ENCODE peak calls at places on chromosomes 16 and 17, in four cellular contexts. T is COLO829, N is fibroblast of villous mesenchyme, P is astrocyte. M is an unnamed sample.

GRCh38 chr17:39836117-39836516 is 28.0 kb downstream of the IKZF3 start:
- DNase-seq in T (no peak), N (no peak), P (no peak), M (no peak)

GRCh38 chr16:16083421-16084156 is 134.2 kb downstream of the ABCC1 start:
- DNase-seq in T (peak; percentile 24), N (no peak), P (no peak), M (peak; percentile 32)

GRCh38 chr16:57601801-57602478 is 26.5 kb upstream of the ADGRG1 start:
- DNase-seq in T (no peak), N (no peak), P (peak; percentile 27), M (no peak)

GRCh38 chr16:23385441-23385840 is 67.5 kb downstream of the COG7 start:
- DNase-seq in T (no peak), N (no peak), P (no peak), M (no peak)

GRCh38 chr16:85483424-85483823 is 129.7 kb upstream of the GSE1 start:
- DNase-seq in T (no peak), N (no peak), P (no peak), M (no peak)

GRCh38 chr17:82599674-82600661 is 48.3 kb downstream of the WDR45B start:
- DNase-seq in T (no peak), N (no peak), P (no peak), M (no peak)

GRCh38 chr17:72788950-72789585 is 303.4 kb downstream of the SLC39A11 start:
- DNase-seq in T (no peak), N (peak; percentile 13), P (peak; percentile 16), M (peak; percentile 39)

GRCh38 chr17:7440823-7441174 is 1.5 kb downstream of the FGF11 start:
- DNase-seq in T (no peak), N (no peak), P (peak; percentile 45), M (peak; percentile 22)

GRCh38 chr17:44995602-44996001 is 27.5 kb upstream of the C1QL1 start:
- DNase-seq in T (no peak), N (no peak), P (no peak), M (no peak)

GRCh38 chr17:77072670-77073069 is 68.1 kb upstream of the SEC14L1 start:
- DNase-seq in T (no peak), N (no peak), P (no peak), M (no peak)

GRCh38 chr16:50704245-50704644 is 10.8 kb downstream of the NOD2 start:
- DNase-seq in T (no peak), N (no peak), P (no peak), M (no peak)

GRCh38 chr16:83744521-83744981 is 63.2 kb upstream of the HSBP1 start:
- DNase-seq in T (peak; percentile 16), N (peak; percentile 45), P (no peak), M (no peak)

GRCh38 chr17:54117452-54117851 is 294.7 kb downstream of the KIF2B start:
- DNase-seq in T (no peak), N (no peak), P (no peak), M (no peak)

GRCh38 chr17:82929676-82930042 is 89.8 kb upstream of the ZNF750 start:
- DNase-seq in T (no peak), N (no peak), P (no peak), M (no peak)

GRCh38 chr16:78894872-78895271 is 705.7 kb downstream of the MAF start:
- DNase-seq in T (no peak), N (no peak), P (no peak), M (no peak)

GRCh38 chr17:37743612-37743874 is 1.3 kb downstream of the HNF1B start:
- DNase-seq in T (no peak), N (no peak), P (no peak), M (no peak)

GRCh38 chr16:66156538-66156937 is 210.0 kb upstream of the CDH5 start:
- DNase-seq in T (no peak), N (no peak), P (no peak), M (no peak)